ENCODE peak calls at places on chromosomes 4 and X, in six cellular contexts. V, R, F, W, Q and K are unnamed samples.
A peak's percentile ranks its signal among the peaks of the same experiment; 100 is the strongest.

GRCh38 chr4:129064717-129065116 is 28.6 kb downstream of the SCLT1 start:
- DNase-seq in Q (no peak), V (no peak), R (no peak), W (no peak), F (peak; percentile 33), K (no peak)

GRCh38 chr4:65819192-65819591 is 148.9 kb upstream of the EPHA5 start:
- DNase-seq in Q (no peak), F (no peak), V (no peak), R (no peak), W (no peak), K (no peak)

GRCh38 chrX:108270739-108271396 is 167.4 kb downstream of the COL4A6 start:
- DNase-seq in R (no peak), V (no peak), F (no peak), Q (no peak), W (no peak), K (no peak)

GRCh38 chrX:110675866-110676265 is 119.8 kb downstream of the CHRDL1 start:
- DNase-seq in V (no peak), R (no peak), W (no peak), F (no peak), Q (no peak), K (no peak)

GRCh38 chr4:153645183-153645582 is 38.9 kb upstream of the TLR2 start:
- DNase-seq in V (no peak), R (no peak), F (no peak), W (peak; percentile 44), Q (no peak), K (no peak)

GRCh38 chrX:48945517-48946348 is 11.7 kb downstream of the OTUD5 start:
- DNase-seq in W (peak; percentile 82), V (peak; percentile 54), R (peak; percentile 88), F (no peak), Q (peak; percentile 74), K (no peak)

GRCh38 chrX:71671043-71671829 is 3.9 kb downstream of the LOC101059915 start:
- DNase-seq in W (no peak), V (no peak), F (no peak), R (peak; percentile 51), Q (no peak), K (peak; percentile 65)

GRCh38 chr4:183342541-183343533 is 20.6 kb upstream of the CLDN24 start:
- DNase-seq in V (no peak), Q (peak; percentile 30), W (peak; percentile 42), F (no peak), R (peak; percentile 66), K (no peak)

GRCh38 chr4:106738121-106738520 is 298.0 kb downstream of the DKK2 start:
- DNase-seq in W (no peak), Q (no peak), F (no peak), V (no peak), R (no peak), K (no peak)

GRCh38 chr4:186725422-186726149 is 1.9 kb upstream of the FAT1 start:
- DNase-seq in W (peak; percentile 80), Q (peak; percentile 86), R (no peak), F (no peak), V (peak; percentile 76), K (no peak)

GRCh38 chr4:121989715-121990114 is 37.9 kb upstream of the TRPC3 start:
- DNase-seq in V (no peak), R (no peak), W (peak; percentile 15), F (no peak), Q (peak; percentile 28), K (no peak)

GRCh38 chrX:29852767-29853166 is 362.6 kb upstream of the MAGEB2 start:
- DNase-seq in R (no peak), W (no peak), V (no peak), Q (no peak), F (no peak), K (no peak)

GRCh38 chr4:25592670-25593069 is 63.0 kb upstream of the SLC34A2 start:
- DNase-seq in V (no peak), R (no peak), W (no peak), F (no peak), Q (no peak), K (no peak)

GRCh38 chr4:75895744-75896314 is 6.4 kb downstream of the PPEF2 start:
- DNase-seq in W (peak; percentile 74), Q (peak; percentile 31), R (no peak), F (no peak), V (no peak), K (no peak)

GRCh38 chrX:153206425-153207046 is 27.5 kb downstream of the MAGEA1 start:
- DNase-seq in R (no peak), F (no peak), W (no peak), Q (no peak), V (no peak), K (no peak)

GRCh38 chr4:112168719-112169500 is 23.7 kb downstream of the FAM241A start:
- DNase-seq in W (no peak), R (no peak), V (no peak), Q (no peak), F (no peak), K (no peak)

GRCh38 chrX:103197721-103198306 is 17.1 kb upstream of the BEX4 start:
- DNase-seq in Q (no peak), V (no peak), R (no peak), W (no peak), F (no peak), K (no peak)

GRCh38 chr4:3263053-3263958 is 14.3 kb downstream of the MSANTD1 start:
- DNase-seq in R (no peak), V (no peak), F (no peak), W (no peak), Q (peak; percentile 1), K (peak; percentile 55)

GRCh38 chrX:130975947-130976346 is 72.9 kb upstream of the ENOX2 start:
- DNase-seq in V (no peak), Q (peak; percentile 53), R (no peak), F (peak; percentile 0), W (peak; percentile 58), K (no peak)
- TF ChIP-seq CTCF in V (peak; percentile 31), Q (peak; percentile 68), R (no peak), F (peak; percentile 48), W (peak; percentile 70), K (peak; percentile 90)

GRCh38 chr4:165794834-165795233 is 78.2 kb upstream of the TLL1 start:
- DNase-seq in Q (no peak), V (no peak), R (no peak), W (no peak), F (no peak), K (no peak)
- TF ChIP-seq CTCF in Q (no peak), V (no peak), R (no peak), W (no peak), F (no peak), K (no peak)

DNA sequence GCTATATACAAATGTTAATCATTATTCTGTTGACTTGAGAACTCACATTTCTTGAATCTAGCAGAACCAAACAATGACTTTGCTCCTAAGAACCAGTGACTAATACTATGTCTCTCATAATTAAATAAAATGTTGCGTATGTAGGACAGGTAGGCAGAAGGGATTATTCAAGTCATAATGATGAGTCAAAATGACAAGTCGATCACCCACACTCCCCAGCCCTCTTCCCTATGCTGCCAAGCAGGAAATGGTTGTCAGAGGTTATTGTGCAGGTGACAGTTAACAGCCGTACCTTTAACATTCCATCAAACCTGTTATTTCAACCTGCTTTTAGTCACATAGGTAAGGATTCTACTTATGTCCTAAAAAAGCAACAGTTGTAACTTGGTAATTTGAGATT is 22.0 kb upstream of the STK26 start:
- DNase-seq in W (no peak), R (no peak), Q (no peak), F (no peak), V (no peak), K (no peak)
- TF ChIP-seq CTCF in W (no peak), R (no peak), Q (no peak), F (no peak), V (no peak), K (no peak)

GRCh38 chr4:147057631-147057980 is 111.9 kb upstream of the TTC29 start:
- DNase-seq in V (no peak), F (no peak), W (peak; percentile 17), R (no peak), Q (no peak), K (no peak)
- TF ChIP-seq CTCF in V (no peak), F (no peak), W (no peak), R (no peak), Q (no peak), K (no peak)

GRCh38 chr4:15681372-15682339 is at the start of gene FAM200B:
- DNase-seq in V (peak; percentile 98), W (peak; percentile 100), R (peak; percentile 99), Q (peak; percentile 99), F (peak; percentile 84), K (peak; percentile 99)
- TF ChIP-seq CTCF in V (peak; percentile 27), W (peak; percentile 3), R (peak; percentile 25), Q (peak; percentile 27), F (no peak), K (peak; percentile 37)

GRCh38 chrX:125378205-125378604 is 58.5 kb downstream of the TEX13C start:
- DNase-seq in R (no peak), W (peak; percentile 28), V (no peak), Q (no peak), F (no peak), K (no peak)
- TF ChIP-seq CTCF in R (no peak), W (no peak), V (no peak), Q (no peak), F (no peak), K (no peak)

DNA sequence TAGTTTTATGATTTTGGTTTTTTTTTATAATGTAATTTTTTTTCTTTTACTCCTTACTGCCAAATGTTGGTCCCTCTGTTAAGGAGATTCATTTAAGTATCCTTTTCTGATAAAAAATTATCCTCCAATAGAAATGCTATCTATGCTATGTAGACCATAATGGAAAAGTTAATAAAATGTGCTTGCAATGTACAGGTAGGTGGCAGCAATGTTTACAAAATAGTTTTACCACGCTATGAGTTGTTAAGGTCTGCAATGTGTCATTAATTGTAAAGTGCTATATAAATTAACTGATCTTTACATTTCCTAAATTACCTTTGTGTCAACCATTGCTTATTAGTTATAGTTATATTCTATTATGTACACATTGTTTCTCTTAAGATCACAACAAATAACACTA is 3.8 kb upstream of the CENPC start:
- DNase-seq in F (no peak), R (no peak), W (no peak), Q (no peak), V (no peak), K (no peak)
- TF ChIP-seq CTCF in F (no peak), R (peak; percentile 21), W (peak; percentile 51), Q (peak; percentile 36), V (peak; percentile 25), K (peak; percentile 74)

GRCh38 chr4:27001398-27002164 is 140.9 kb downstream of the STIM2 start:
- DNase-seq in Q (no peak), W (peak; percentile 41), V (no peak), R (no peak), F (no peak), K (no peak)

GRCh38 chr4:26999689-27000088 is 139.0 kb downstream of the STIM2 start:
- DNase-seq in F (no peak), V (no peak), W (no peak), Q (no peak), R (no peak), K (no peak)

GRCh38 chr4:27003602-27004238 is 143.1 kb downstream of the STIM2 start:
- DNase-seq in W (no peak), R (no peak), V (no peak), Q (no peak), F (no peak), K (no peak)

GRCh38 chr4:27000122-27000521 is 139.5 kb downstream of the STIM2 start:
- DNase-seq in W (no peak), R (no peak), Q (no peak), V (no peak), F (no peak), K (no peak)

DNA sequence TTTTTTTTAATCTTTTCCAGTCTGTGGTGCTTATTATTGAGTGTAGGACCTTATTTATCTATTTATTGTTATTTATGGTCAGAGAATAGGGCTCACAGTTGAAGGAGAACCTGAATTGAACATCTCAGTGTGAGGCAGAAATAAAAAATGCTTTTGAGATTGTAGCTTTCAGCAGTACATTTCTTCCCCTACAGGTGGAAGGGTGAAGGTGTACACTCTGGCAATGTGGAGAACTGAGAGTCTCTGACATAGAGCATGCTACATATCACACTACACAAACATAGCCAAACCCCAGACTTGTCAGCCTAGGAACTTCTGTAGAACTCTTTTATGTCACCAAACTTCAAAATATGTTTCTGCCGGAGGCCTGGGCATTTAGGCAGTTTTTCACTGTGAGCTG is 140.2 kb downstream of the STIM2 start:
- DNase-seq in V (no peak), R (no peak), W (peak; percentile 25), F (no peak), Q (no peak), K (no peak)
- TF ChIP-seq CTCF in V (no peak), R (no peak), W (peak; percentile 29), F (no peak), Q (peak; percentile 25), K (peak; percentile 33)